ENCODE peak calls at places on chromosomes 16 and 17, in six cellular contexts. O, G, C, R, X and B are unnamed samples.

GRCh38 chr16:3098459-3099394 is at the start of gene ZSCAN10:
- DNase-seq in R (no peak), O (no peak), G (no peak), X (no peak), C (peak), B (no peak)

GRCh38 chr17:57408064-57408811 is 151.9 kb downstream of the MSI2 start:
- DNase-seq in R (peak), X (peak), O (no peak), G (no peak), C (no peak), B (no peak)

GRCh38 chr17:48340916-48341315 is 89.1 kb downstream of the SKAP1 start:
- DNase-seq in O (no peak), C (no peak), R (no peak), X (no peak), G (no peak), B (no peak)

GRCh38 chr17:46862949-46863348 is 11.6 kb downstream of the WNT9B start:
- DNase-seq in X (no peak), G (peak), O (no peak), R (no peak), C (peak), B (no peak)

GRCh38 chr16:73879621-73880020 is 417.0 kb upstream of the PSMD7 start:
- DNase-seq in X (no peak), G (no peak), R (no peak), O (no peak), C (no peak), B (no peak)

GRCh38 chr16:12449795-12450194 is 353.9 kb downstream of the CPPED1 start:
- DNase-seq in X (no peak), G (no peak), R (no peak), O (no peak), C (no peak), B (no peak)

GRCh38 chr16:78896280-78896679 is 704.3 kb downstream of the MAF start:
- DNase-seq in X (no peak), C (no peak), R (no peak), O (no peak), G (no peak), B (no peak)

GRCh38 chr16:20853981-20854620 is 46.1 kb downstream of the DCUN1D3 start:
- DNase-seq in O (no peak), R (no peak), G (no peak), X (no peak), C (no peak), B (no peak)

GRCh38 chr16:87384162-87384999 is 805 bp upstream of the FBXO31 start:
- DNase-seq in X (no peak), O (no peak), R (peak), G (peak), C (no peak), B (peak)

GRCh38 chr17:79597040-79597439 is 13.8 kb downstream of the RBFOX3 start:
- DNase-seq in C (no peak), R (no peak), O (no peak), X (no peak), G (no peak), B (no peak)

GRCh38 chr17:48215583-48216139 is 108.1 kb downstream of the SNX11 start:
- DNase-seq in C (peak), O (peak), X (no peak), G (peak), R (peak), B (peak)

GRCh38 chr17:63151981-63152523 is 186.0 kb downstream of the TANC2 start:
- DNase-seq in O (no peak), R (no peak), G (no peak), C (no peak), X (no peak), B (no peak)

GRCh38 chr17:13476722-13477121 is 125.0 kb downstream of the HS3ST3A1 start:
- DNase-seq in G (no peak), O (no peak), R (no peak), X (no peak), C (no peak), B (no peak)

GRCh38 chr17:45371414-45372324 is 54.8 kb upstream of the MAP3K14 start:
- DNase-seq in R (peak), G (no peak), C (peak), O (peak), X (no peak), B (peak)

GRCh38 chr16:86574646-86575045 is 3.7 kb upstream of the FOXL1 start:
- DNase-seq in X (no peak), R (no peak), G (no peak), O (no peak), C (no peak), B (no peak)

GRCh38 chr16:49961087-49961486 is 63.9 kb upstream of the CNEP1R1 start:
- DNase-seq in O (no peak), C (no peak), X (no peak), R (no peak), G (no peak), B (no peak)

GRCh38 chr16:88810166-88810867 is 1.4 kb downstream of the APRT start:
- DNase-seq in R (no peak), C (no peak), O (no peak), X (no peak), G (no peak), B (no peak)

GRCh38 chr16:80900593-80900954 is 96.2 kb upstream of the CDYL2 start:
- DNase-seq in X (no peak), C (no peak), G (no peak), O (no peak), R (no peak), B (no peak)

GRCh38 chr17:1783271-1783670 is 21.4 kb downstream of the SERPINF1 start:
- DNase-seq in G (no peak), R (no peak), O (no peak), C (no peak), X (no peak), B (no peak)

GRCh38 chr17:64146418-64147109 is 16.6 kb upstream of the ERN1 start:
- DNase-seq in O (no peak), G (peak), R (peak), C (peak), X (no peak), B (peak)

GRCh38 chr17:46720408-46720807 is 98.1 kb downstream of the WNT3 start:
- DNase-seq in C (no peak), O (no peak), G (no peak), R (no peak), X (no peak), B (no peak)

GRCh38 chr17:73546770-73547345 is 97.4 kb downstream of the SDK2 start:
- DNase-seq in C (peak), R (peak), X (no peak), O (peak), G (peak), B (peak)

GRCh38 chr16:28012031-28012445 is 51.5 kb downstream of the GSG1L start:
- DNase-seq in X (no peak), C (no peak), O (no peak), G (peak), R (no peak), B (no peak)

GRCh38 chr17:79954281-79955166 is 81.1 kb downstream of the TBC1D16 start:
- DNase-seq in X (no peak), O (no peak), C (no peak), R (no peak), G (no peak), B (no peak)

GRCh38 chr17:56185905-56186783 is 32.9 kb downstream of the ANKFN1 start:
- DNase-seq in O (no peak), C (no peak), X (no peak), G (no peak), R (no peak), B (no peak)

GRCh38 chr16:55225972-55226542 is 97.9 kb upstream of the IRX6 start:
- DNase-seq in R (no peak), X (no peak), C (no peak), G (no peak), O (no peak), B (no peak)

GRCh38 chr16:68091604-68092261 is 6.6 kb downstream of the NFATC3 start:
- DNase-seq in X (no peak), R (peak), C (no peak), G (no peak), O (no peak), B (peak)
- TF ChIP-seq MAX in X (no peak), R (no peak), C (no peak), G (no peak), O (no peak), B (no peak)

GRCh38 chr16:4532238-4532637 is 6.3 kb downstream of the CDIP1 start:
- DNase-seq in O (no peak), R (no peak), X (no peak), C (no peak), G (no peak), B (no peak)

GRCh38 chr16:4533490-4533889 is 5.1 kb downstream of the CDIP1 start:
- DNase-seq in X (no peak), O (no peak), C (no peak), R (no peak), G (no peak), B (no peak)

GRCh38 chr16:4525634-4526277 is 12.8 kb downstream of the CDIP1 start:
- DNase-seq in R (no peak), X (no peak), O (no peak), C (no peak), G (no peak), B (no peak)

GRCh38 chr16:4531816-4532215 is 6.8 kb downstream of the CDIP1 start:
- DNase-seq in O (no peak), R (no peak), G (no peak), C (no peak), X (no peak), B (no peak)

DNA sequence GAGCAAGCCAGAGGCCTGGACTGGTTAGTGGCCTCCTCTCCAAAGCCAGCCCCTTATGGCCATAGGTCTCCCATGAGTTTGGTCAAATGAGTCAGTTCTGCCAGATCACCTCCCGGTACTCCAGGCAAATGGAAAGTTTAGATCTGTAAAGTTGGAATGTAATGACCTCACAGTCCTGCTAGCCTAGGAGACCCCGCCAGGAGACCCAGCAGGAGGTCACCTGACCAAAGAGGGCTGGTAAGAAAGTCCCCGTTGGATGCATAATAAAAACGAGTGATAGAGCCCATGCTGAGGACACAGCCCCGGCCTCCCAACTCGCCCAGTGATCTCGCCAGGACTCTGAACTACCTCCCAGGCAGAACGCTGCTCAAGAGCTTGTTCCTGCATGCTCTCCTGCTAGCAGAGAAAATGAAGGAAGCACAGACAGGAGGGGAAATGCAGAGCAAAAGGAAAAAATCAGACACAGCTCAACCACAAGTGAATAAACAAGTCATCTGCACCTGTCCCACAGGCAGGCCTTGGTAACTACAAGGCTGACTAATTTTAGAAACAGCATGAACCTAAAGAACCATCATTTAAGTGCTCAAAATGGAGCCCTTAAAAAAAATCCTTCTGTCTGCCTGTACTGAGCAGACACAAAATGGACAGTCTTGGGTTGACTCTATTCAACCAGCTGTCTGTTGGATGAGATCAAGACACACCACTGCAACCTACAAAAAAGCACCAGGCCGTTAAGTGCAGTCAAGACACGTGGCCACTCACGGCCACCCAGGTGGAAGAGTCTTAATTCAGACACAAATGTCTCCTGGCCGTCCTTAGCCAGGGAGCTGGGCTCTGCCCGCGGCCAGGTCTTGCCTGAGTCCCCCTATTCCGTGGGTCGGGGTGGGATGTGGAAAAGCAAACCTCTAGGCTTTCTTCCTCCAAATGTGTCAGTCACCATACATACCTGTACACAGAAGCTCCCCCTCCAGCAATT is 9.2 kb downstream of the CDIP1 start:
- DNase-seq in R (no peak), C (peak), X (peak), G (no peak), O (no peak), B (no peak)
- TF ChIP-seq CEBPB in R (no peak), C (no peak), X (no peak), G (no peak), O (no peak), B (no peak)

GRCh38 chr16:66479661-66480264 is 52.7 kb downstream of the BEAN1 start:
- DNase-seq in O (no peak), G (no peak), C (no peak), X (no peak), R (no peak), B (no peak)

GRCh38 chr16:66478733-66479511 is 51.8 kb downstream of the BEAN1 start:
- DNase-seq in O (peak), G (peak), R (peak), C (peak), X (peak), B (peak)

GRCh38 chr16:66481943-66482390 is 54.9 kb downstream of the BEAN1 start:
- DNase-seq in C (no peak), R (no peak), X (no peak), O (no peak), G (no peak), B (no peak)

GRCh38 chr16:66481081-66481942 is 54.2 kb downstream of the BEAN1 start:
- DNase-seq in O (no peak), R (no peak), C (no peak), X (no peak), G (no peak), B (no peak)

GRCh38 chr16:66480265-66481080 is 53.4 kb downstream of the BEAN1 start:
- DNase-seq in G (no peak), R (peak), C (no peak), X (no peak), O (no peak), B (no peak)
- TF ChIP-seq MAX in G (no peak), R (no peak), C (no peak), X (no peak), O (no peak), B (no peak)

GRCh38 chr17:81843713-81844326 is 9.0 kb upstream of the PPP1R27 start:
- DNase-seq in R (no peak), O (no peak), C (no peak), G (no peak), X (no peak), B (no peak)
- TF ChIP-seq CEBPB in R (no peak), O (no peak), C (no peak), G (no peak), X (no peak), B (no peak)

GRCh38 chr17:67024736-67025135 is 19.6 kb upstream of the CACNG1 start:
- DNase-seq in O (no peak), G (no peak), C (no peak), R (no peak), X (no peak), B (no peak)
- TF ChIP-seq MAX in O (no peak), G (no peak), C (no peak), R (no peak), X (no peak), B (no peak)

DNA sequence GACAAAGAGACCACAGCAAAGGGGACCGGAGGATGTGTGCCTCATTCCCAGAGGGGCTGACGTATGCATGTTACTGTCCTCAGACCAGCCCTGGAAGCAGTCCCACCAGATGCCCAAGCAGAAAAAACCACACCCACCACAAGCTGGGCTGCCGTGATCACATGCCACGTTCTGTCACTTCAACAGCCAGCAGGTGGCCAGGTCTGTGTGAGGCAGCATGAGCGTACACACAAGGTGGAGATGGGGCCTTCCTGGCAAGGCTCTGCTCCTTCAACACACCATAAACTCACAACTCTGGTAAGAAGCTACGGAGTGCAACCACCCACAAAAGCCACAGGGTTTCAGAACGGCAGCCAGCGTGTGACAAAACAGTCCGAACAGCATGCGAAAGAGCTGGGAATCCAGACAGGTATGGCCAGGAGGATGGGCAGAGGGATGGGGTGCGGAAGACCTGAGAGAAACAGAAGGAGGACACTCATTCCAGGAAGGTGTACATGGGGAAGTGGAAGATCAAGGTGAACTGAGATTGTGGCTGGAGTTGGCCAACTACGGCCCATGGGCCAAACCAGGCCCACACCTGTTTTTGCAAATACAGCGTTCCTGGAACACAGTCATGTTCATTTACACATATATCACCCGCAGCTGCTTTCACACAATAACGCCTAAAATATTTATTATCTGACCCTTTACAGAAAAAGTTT is 27.9 kb downstream of the MBTPS1 start:
- DNase-seq in X (peak), O (no peak), C (no peak), G (no peak), R (peak), B (no peak)
- TF ChIP-seq CEBPB in X (no peak), O (no peak), C (no peak), G (no peak), R (no peak), B (no peak)